ENCODE peak calls at places on chromosome 3, in ten cellular contexts. One of them, this sample, is unnamed.
A peak's percentile ranks its signal among the peaks of the same experiment; 100 is the strongest.

GRCh38 chr3:187919535-187919934 is 174.3 kb upstream of the BCL6 start:
- DNase-seq in epithelial cell of proximal tubule: no peak
- DNase-seq in mucosa of descending colon: no peak
- DNase-seq in endodermal cell: no peak
- DNase-seq in transverse colon: no peak
- DNase-seq in stomach: no peak
- DNase-seq in Caco-2: no peak
- DNase-seq in adrenal gland: no peak
- DNase-seq in psoas muscle: no peak
- DNase-seq in retinal pigment epithelial cell: no peak
- DNase-seq in this sample: no peak

GRCh38 chr3:119580148-119580760 is 962 bp downstream of the ADPRH start:
- DNase-seq in epithelial cell of proximal tubule: no peak
- DNase-seq in mucosa of descending colon: peak; percentile 39
- DNase-seq in endodermal cell: peak; percentile 70
- DNase-seq in transverse colon: peak; percentile 53
- DNase-seq in stomach: no peak
- DNase-seq in Caco-2: peak; percentile 4
- DNase-seq in adrenal gland: peak; percentile 34
- DNase-seq in psoas muscle: peak; percentile 64
- DNase-seq in retinal pigment epithelial cell: no peak
- DNase-seq in this sample: no peak

GRCh38 chr3:129321887-129322286 is 43.2 kb downstream of the HMCES start:
- DNase-seq in epithelial cell of proximal tubule: no peak
- DNase-seq in mucosa of descending colon: no peak
- DNase-seq in endodermal cell: no peak
- DNase-seq in transverse colon: no peak
- DNase-seq in stomach: no peak
- DNase-seq in Caco-2: no peak
- DNase-seq in adrenal gland: no peak
- DNase-seq in psoas muscle: peak; percentile 15
- DNase-seq in retinal pigment epithelial cell: no peak
- DNase-seq in this sample: no peak

GRCh38 chr3:88235102-88235501 is 85.3 kb downstream of the C3orf38 start:
- DNase-seq in epithelial cell of proximal tubule: no peak
- DNase-seq in mucosa of descending colon: no peak
- DNase-seq in endodermal cell: no peak
- DNase-seq in transverse colon: no peak
- DNase-seq in stomach: no peak
- DNase-seq in Caco-2: no peak
- DNase-seq in adrenal gland: no peak
- DNase-seq in psoas muscle: no peak
- DNase-seq in retinal pigment epithelial cell: peak; percentile 19
- DNase-seq in this sample: no peak

GRCh38 chr3:159339131-159339530 is 537.3 kb downstream of the MFSD1 start:
- DNase-seq in epithelial cell of proximal tubule: no peak
- DNase-seq in mucosa of descending colon: no peak
- DNase-seq in endodermal cell: no peak
- DNase-seq in transverse colon: no peak
- DNase-seq in stomach: no peak
- DNase-seq in Caco-2: no peak
- DNase-seq in adrenal gland: no peak
- DNase-seq in psoas muscle: no peak
- DNase-seq in retinal pigment epithelial cell: no peak
- DNase-seq in this sample: no peak

GRCh38 chr3:132756108-132756650 is 34.0 kb upstream of the NPHP3 start:
- DNase-seq in epithelial cell of proximal tubule: no peak
- DNase-seq in mucosa of descending colon: no peak
- DNase-seq in endodermal cell: no peak
- DNase-seq in transverse colon: no peak
- DNase-seq in stomach: no peak
- DNase-seq in Caco-2: no peak
- DNase-seq in adrenal gland: no peak
- DNase-seq in psoas muscle: no peak
- DNase-seq in retinal pigment epithelial cell: no peak
- DNase-seq in this sample: no peak

GRCh38 chr3:14077310-14077709 is 47.4 kb downstream of the CHCHD4 start:
- DNase-seq in epithelial cell of proximal tubule: no peak
- DNase-seq in mucosa of descending colon: no peak
- DNase-seq in endodermal cell: no peak
- DNase-seq in transverse colon: no peak
- DNase-seq in stomach: no peak
- DNase-seq in Caco-2: no peak
- DNase-seq in adrenal gland: no peak
- DNase-seq in psoas muscle: no peak
- DNase-seq in retinal pigment epithelial cell: no peak
- DNase-seq in this sample: no peak

GRCh38 chr3:72679540-72680198 is 168.6 kb downstream of the SHQ1 start:
- DNase-seq in epithelial cell of proximal tubule: no peak
- DNase-seq in mucosa of descending colon: no peak
- DNase-seq in endodermal cell: no peak
- DNase-seq in transverse colon: no peak
- DNase-seq in stomach: no peak
- DNase-seq in Caco-2: no peak
- DNase-seq in adrenal gland: no peak
- DNase-seq in psoas muscle: no peak
- DNase-seq in retinal pigment epithelial cell: no peak
- DNase-seq in this sample: no peak

GRCh38 chr3:144948711-144949110 is 977.1 kb downstream of the DIPK2A start:
- DNase-seq in epithelial cell of proximal tubule: no peak
- DNase-seq in mucosa of descending colon: no peak
- DNase-seq in endodermal cell: no peak
- DNase-seq in transverse colon: no peak
- DNase-seq in stomach: no peak
- DNase-seq in Caco-2: no peak
- DNase-seq in adrenal gland: no peak
- DNase-seq in psoas muscle: no peak
- DNase-seq in retinal pigment epithelial cell: no peak
- DNase-seq in this sample: no peak

GRCh38 chr3:195886181-195887141 is 21.9 kb downstream of the TNK2 start:
- DNase-seq in epithelial cell of proximal tubule: no peak
- DNase-seq in mucosa of descending colon: no peak
- DNase-seq in endodermal cell: no peak
- DNase-seq in transverse colon: no peak
- DNase-seq in stomach: no peak
- DNase-seq in Caco-2: no peak
- DNase-seq in adrenal gland: peak; percentile 47
- DNase-seq in psoas muscle: peak; percentile 70
- DNase-seq in retinal pigment epithelial cell: no peak
- DNase-seq in this sample: no peak

GRCh38 chr3:114086356-114086755 is 29.8 kb downstream of the QTRT2 start:
- DNase-seq in epithelial cell of proximal tubule: no peak
- DNase-seq in mucosa of descending colon: no peak
- DNase-seq in endodermal cell: no peak
- DNase-seq in transverse colon: no peak
- DNase-seq in stomach: no peak
- DNase-seq in Caco-2: no peak
- DNase-seq in adrenal gland: no peak
- DNase-seq in psoas muscle: no peak
- DNase-seq in retinal pigment epithelial cell: no peak
- DNase-seq in this sample: no peak

GRCh38 chr3:191068946-191069813 is 129.9 kb upstream of the OSTN start:
- DNase-seq in epithelial cell of proximal tubule: no peak
- DNase-seq in mucosa of descending colon: no peak
- DNase-seq in endodermal cell: no peak
- DNase-seq in transverse colon: no peak
- DNase-seq in stomach: no peak
- DNase-seq in Caco-2: no peak
- DNase-seq in adrenal gland: no peak
- DNase-seq in psoas muscle: no peak
- DNase-seq in retinal pigment epithelial cell: no peak
- DNase-seq in this sample: no peak
- H3K4me3 ChIP-seq in epithelial cell of proximal tubule: no peak overlapping the region
- H3K4me3 ChIP-seq in mucosa of descending colon: no peak overlapping the region
- H3K4me3 ChIP-seq in endodermal cell: no peak overlapping the region
- H3K4me3 ChIP-seq in transverse colon: no peak overlapping the region
- H3K4me3 ChIP-seq in stomach: no peak overlapping the region
- H3K4me3 ChIP-seq in Caco-2: no peak overlapping the region
- H3K4me3 ChIP-seq in adrenal gland: no peak overlapping the region
- H3K4me3 ChIP-seq in psoas muscle: no peak overlapping the region
- H3K4me3 ChIP-seq in retinal pigment epithelial cell: no peak overlapping the region
- H3K4me3 ChIP-seq in this sample: no peak overlapping the region

DNA sequence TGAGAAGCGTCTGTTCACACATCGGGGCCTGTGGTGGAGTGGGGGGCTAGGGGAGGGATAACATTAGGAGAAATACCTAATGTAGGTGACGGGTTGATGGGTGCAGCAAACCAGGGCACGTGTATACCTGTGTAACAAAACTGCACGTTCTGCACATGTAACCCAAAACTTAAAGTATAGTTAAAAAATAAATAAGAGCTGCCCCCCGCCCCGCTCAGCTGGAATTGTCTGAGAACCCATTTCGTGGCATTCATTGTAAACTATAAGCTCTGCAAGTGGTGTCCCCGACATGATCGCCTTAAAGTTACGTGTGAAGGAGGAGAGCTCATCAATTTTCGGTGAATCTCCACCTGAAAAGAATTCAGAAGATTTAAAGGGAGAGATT is 7.3 kb upstream of the LIPH start:
- DNase-seq in epithelial cell of proximal tubule: no peak
- DNase-seq in mucosa of descending colon: no peak
- DNase-seq in endodermal cell: peak; percentile 19
- DNase-seq in transverse colon: no peak
- DNase-seq in stomach: no peak
- DNase-seq in Caco-2: no peak
- DNase-seq in adrenal gland: no peak
- DNase-seq in psoas muscle: no peak
- DNase-seq in retinal pigment epithelial cell: no peak
- DNase-seq in this sample: no peak
- H3K4me3 ChIP-seq in epithelial cell of proximal tubule: no peak overlapping the region
- H3K4me3 ChIP-seq in mucosa of descending colon: no peak overlapping the region
- H3K4me3 ChIP-seq in endodermal cell: no peak overlapping the region
- H3K4me3 ChIP-seq in transverse colon: no peak overlapping the region
- H3K4me3 ChIP-seq in stomach: no peak overlapping the region
- H3K4me3 ChIP-seq in Caco-2: peak overlapping the region; percentile 31
- H3K4me3 ChIP-seq in adrenal gland: no peak overlapping the region
- H3K4me3 ChIP-seq in psoas muscle: no peak overlapping the region
- H3K4me3 ChIP-seq in retinal pigment epithelial cell: no peak overlapping the region
- H3K4me3 ChIP-seq in this sample: no peak overlapping the region

GRCh38 chr3:42591811-42592210 is 1.2 kb downstream of the SS18L2 start:
- DNase-seq in epithelial cell of proximal tubule: no peak
- DNase-seq in mucosa of descending colon: no peak
- DNase-seq in endodermal cell: no peak
- DNase-seq in transverse colon: no peak
- DNase-seq in stomach: no peak
- DNase-seq in Caco-2: no peak
- DNase-seq in adrenal gland: no peak
- DNase-seq in psoas muscle: no peak
- DNase-seq in retinal pigment epithelial cell: no peak
- DNase-seq in this sample: no peak

GRCh38 chr3:42593635-42594034 is 3.0 kb downstream of the SS18L2 start:
- DNase-seq in epithelial cell of proximal tubule: no peak
- DNase-seq in mucosa of descending colon: no peak
- DNase-seq in endodermal cell: no peak
- DNase-seq in transverse colon: no peak
- DNase-seq in stomach: no peak
- DNase-seq in Caco-2: no peak
- DNase-seq in adrenal gland: no peak
- DNase-seq in psoas muscle: no peak
- DNase-seq in retinal pigment epithelial cell: no peak
- DNase-seq in this sample: no peak

GRCh38 chr3:42588625-42589024 is 2.0 kb upstream of the SS18L2 start:
- DNase-seq in epithelial cell of proximal tubule: no peak
- DNase-seq in mucosa of descending colon: no peak
- DNase-seq in endodermal cell: no peak
- DNase-seq in transverse colon: no peak
- DNase-seq in stomach: no peak
- DNase-seq in Caco-2: no peak
- DNase-seq in adrenal gland: no peak
- DNase-seq in psoas muscle: no peak
- DNase-seq in retinal pigment epithelial cell: no peak
- DNase-seq in this sample: no peak

GRCh38 chr3:42590989-42591756 is 513 bp downstream of the SS18L2 start:
- DNase-seq in epithelial cell of proximal tubule: no peak
- DNase-seq in mucosa of descending colon: peak; percentile 37
- DNase-seq in endodermal cell: peak; percentile 61
- DNase-seq in transverse colon: no peak
- DNase-seq in stomach: no peak
- DNase-seq in Caco-2: no peak
- DNase-seq in adrenal gland: no peak
- DNase-seq in psoas muscle: peak; percentile 58
- DNase-seq in retinal pigment epithelial cell: no peak
- DNase-seq in this sample: no peak

DNA sequence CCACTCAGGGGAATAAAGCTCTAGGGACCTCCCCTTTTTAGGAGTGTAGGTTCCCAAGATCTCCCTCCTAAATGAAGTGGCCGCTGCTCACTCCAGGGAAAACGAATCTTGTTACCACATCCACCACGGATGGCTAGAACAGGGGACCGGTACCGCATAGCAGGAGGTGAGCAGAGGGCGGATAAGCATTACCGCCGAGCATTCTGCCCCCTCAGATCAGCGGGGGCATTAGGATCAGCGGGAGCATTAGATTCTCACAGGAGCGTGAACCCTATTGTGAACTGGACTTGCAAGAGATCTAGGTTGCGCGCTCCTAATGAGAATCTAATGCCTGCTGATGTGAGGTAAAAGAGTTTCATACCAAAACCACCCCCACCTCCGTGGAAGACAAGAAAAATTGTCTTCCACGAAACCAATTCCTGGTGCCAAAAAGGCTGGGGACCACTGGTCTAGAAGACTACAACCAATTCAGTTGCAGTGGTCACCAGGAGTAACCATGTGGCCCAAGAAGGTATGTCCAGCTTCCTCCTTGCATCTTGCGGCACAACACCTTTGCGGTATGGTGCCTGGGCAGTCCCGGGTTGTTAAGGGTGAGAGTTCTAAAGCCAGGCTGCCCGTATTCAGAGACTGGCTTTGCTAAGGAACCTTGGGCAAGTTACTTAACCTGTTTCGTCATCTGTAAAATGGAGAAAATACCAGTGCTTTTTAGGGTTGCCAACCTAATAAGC is 1.1 kb upstream of the SS18L2 start:
- DNase-seq in epithelial cell of proximal tubule: no peak
- DNase-seq in mucosa of descending colon: no peak
- DNase-seq in endodermal cell: peak; percentile 48
- DNase-seq in transverse colon: no peak
- DNase-seq in stomach: no peak
- DNase-seq in Caco-2: no peak
- DNase-seq in adrenal gland: no peak
- DNase-seq in psoas muscle: no peak
- DNase-seq in retinal pigment epithelial cell: no peak
- DNase-seq in this sample: no peak
- H3K4me3 ChIP-seq in epithelial cell of proximal tubule: peak overlapping the region; percentile 77
- H3K4me3 ChIP-seq in mucosa of descending colon: no peak overlapping the region
- H3K4me3 ChIP-seq in endodermal cell: peak overlapping the region; percentile 88
- H3K4me3 ChIP-seq in transverse colon: no peak overlapping the region
- H3K4me3 ChIP-seq in stomach: peak overlapping the region; percentile 64
- H3K4me3 ChIP-seq in Caco-2: peak overlapping the region; percentile 37
- H3K4me3 ChIP-seq in adrenal gland: peak overlapping the region; percentile 71
- H3K4me3 ChIP-seq in psoas muscle: peak overlapping the region; percentile 82
- H3K4me3 ChIP-seq in retinal pigment epithelial cell: peak overlapping the region; percentile 74
- H3K4me3 ChIP-seq in this sample: peak overlapping the region; percentile 73

DNA sequence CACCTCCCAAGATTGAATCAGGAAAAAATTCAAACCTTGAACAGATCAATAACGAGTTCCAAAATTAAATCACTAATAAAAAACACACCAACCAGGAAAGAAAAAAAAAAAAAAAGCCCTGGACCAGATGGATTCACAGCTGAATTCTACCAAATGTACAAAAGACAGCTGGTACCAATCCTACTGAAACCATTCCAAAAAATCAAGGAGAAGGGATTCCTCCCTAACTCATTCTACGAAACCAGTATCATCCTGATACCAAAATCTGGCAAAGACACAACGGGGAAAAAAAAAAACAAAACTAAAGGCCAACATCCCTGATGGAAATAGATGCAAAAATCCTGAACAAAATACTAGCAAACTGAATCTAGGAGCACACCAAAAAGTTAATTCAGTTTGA is 54.4 kb upstream of the SLC12A8 start:
- DNase-seq in epithelial cell of proximal tubule: no peak
- DNase-seq in mucosa of descending colon: no peak
- DNase-seq in endodermal cell: no peak
- DNase-seq in transverse colon: no peak
- DNase-seq in stomach: no peak
- DNase-seq in Caco-2: no peak
- DNase-seq in adrenal gland: no peak
- DNase-seq in psoas muscle: no peak
- DNase-seq in retinal pigment epithelial cell: no peak
- DNase-seq in this sample: no peak
- H3K4me3 ChIP-seq in epithelial cell of proximal tubule: no peak overlapping the region
- H3K4me3 ChIP-seq in mucosa of descending colon: no peak overlapping the region
- H3K4me3 ChIP-seq in endodermal cell: no peak overlapping the region
- H3K4me3 ChIP-seq in transverse colon: no peak overlapping the region
- H3K4me3 ChIP-seq in stomach: no peak overlapping the region
- H3K4me3 ChIP-seq in Caco-2: no peak overlapping the region
- H3K4me3 ChIP-seq in adrenal gland: no peak overlapping the region
- H3K4me3 ChIP-seq in psoas muscle: no peak overlapping the region
- H3K4me3 ChIP-seq in retinal pigment epithelial cell: no peak overlapping the region
- H3K4me3 ChIP-seq in this sample: no peak overlapping the region

This sample was measured in coronary artery.